ENCODE peak calls at places on chromosome 3, in six cellular contexts. T is left lung; F is adrenal gland; L is CD8-positive, alpha-beta memory T cell; P is small intestine; D is spleen. R is an unnamed sample.

GRCh38 chr3:23115171-23115877 is 87.8 kb upstream of the UBE2E2 start:
- DNase-seq in T (no peak), F (no peak), L (no peak), P (no peak), D (no peak), R (no peak)

GRCh38 chr3:66642015-66642414 is 141.2 kb upstream of the LRIG1 start:
- DNase-seq in T (no peak), F (no peak), L (no peak), P (peak; percentile 92), D (no peak), R (no peak)

GRCh38 chr3:185739264-185739701 is 85.6 kb downstream of the IGF2BP2 start:
- DNase-seq in T (no peak), F (no peak), L (no peak), P (no peak), D (no peak), R (no peak)

GRCh38 chr3:170038434-170039110 is 777 bp downstream of the GPR160 start:
- DNase-seq in T (peak; percentile 89), F (no peak), L (no peak), P (peak; percentile 62), D (peak; percentile 92), R (peak; percentile 18)

GRCh38 chr3:55162031-55162784 is 234.3 kb upstream of the LRTM1 start:
- DNase-seq in T (no peak), F (no peak), L (no peak), P (no peak), D (no peak), R (no peak)

GRCh38 chr3:125024817-125025216 is 31.0 kb downstream of the HEG1 start:
- DNase-seq in T (no peak), F (no peak), L (no peak), P (no peak), D (no peak), R (no peak)

GRCh38 chr3:176190755-176191154 is 1006.5 kb downstream of the TBL1XR1 start:
- DNase-seq in T (no peak), F (no peak), L (no peak), P (no peak), D (no peak), R (no peak)

GRCh38 chr3:133401374-133402135 is 1.7 kb downstream of the BFSP2 start:
- DNase-seq in T (no peak), F (no peak), L (no peak), P (no peak), D (peak; percentile 39), R (no peak)

DNA sequence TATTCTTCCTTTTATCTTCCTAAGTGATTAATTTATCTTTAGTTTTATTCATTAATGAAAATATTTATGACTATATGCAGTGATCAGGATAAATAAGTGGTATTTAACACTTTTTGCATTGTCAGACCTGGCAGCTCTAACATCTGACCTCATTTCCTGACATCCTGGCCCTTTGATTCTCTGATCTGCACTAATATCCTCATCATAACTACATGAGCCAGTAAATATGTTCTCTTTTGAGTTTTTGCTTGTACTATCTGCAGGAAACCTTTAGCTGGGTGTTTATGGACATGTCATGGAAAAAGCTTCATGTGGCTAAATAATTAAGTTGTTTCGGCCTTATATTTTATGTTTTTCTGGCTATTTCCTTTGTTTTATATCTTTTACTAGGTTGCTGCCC is 10.5 kb downstream of the NKTR start:
- DNase-seq in T (no peak), F (no peak), L (no peak), P (no peak), D (no peak), R (no peak)
- H3K4me1 ChIP-seq in T (peaks cover 3% of the 10 kb centered on the region), F (peaks cover 64% of the 10 kb centered on the region), L (peaks cover 51% of the 10 kb centered on the region), P (no peaks in the 10 kb centered on the region), D (peaks cover 96% of the 10 kb centered on the region), R (peaks cover 14% of the 10 kb centered on the region)

GRCh38 chr3:174156200-174156599 is 702.9 kb upstream of the NAALADL2 start:
- DNase-seq in T (no peak), F (no peak), L (no peak), P (no peak), D (no peak), R (no peak)
- H3K4me3 ChIP-seq in T (no peak overlapping the region), F (no peak overlapping the region), L (no peak overlapping the region), P (no peak overlapping the region), D (no peak overlapping the region), R (no peak overlapping the region)

GRCh38 chr3:127420825-127421224 is 133.0 kb upstream of the PRR20G start:
- DNase-seq in T (no peak), F (no peak), L (no peak), P (no peak), D (peak; percentile 69), R (no peak)
- H3K27me3 ChIP-seq in T (peaks cover 85% of the 10 kb centered on the region), F (peaks cover 15% of the 10 kb centered on the region), L (no peaks in the 10 kb centered on the region), P (peaks cover 4% of the 10 kb centered on the region), D (peaks cover 83% of the 10 kb centered on the region), R (no peaks in the 10 kb centered on the region)

DNA sequence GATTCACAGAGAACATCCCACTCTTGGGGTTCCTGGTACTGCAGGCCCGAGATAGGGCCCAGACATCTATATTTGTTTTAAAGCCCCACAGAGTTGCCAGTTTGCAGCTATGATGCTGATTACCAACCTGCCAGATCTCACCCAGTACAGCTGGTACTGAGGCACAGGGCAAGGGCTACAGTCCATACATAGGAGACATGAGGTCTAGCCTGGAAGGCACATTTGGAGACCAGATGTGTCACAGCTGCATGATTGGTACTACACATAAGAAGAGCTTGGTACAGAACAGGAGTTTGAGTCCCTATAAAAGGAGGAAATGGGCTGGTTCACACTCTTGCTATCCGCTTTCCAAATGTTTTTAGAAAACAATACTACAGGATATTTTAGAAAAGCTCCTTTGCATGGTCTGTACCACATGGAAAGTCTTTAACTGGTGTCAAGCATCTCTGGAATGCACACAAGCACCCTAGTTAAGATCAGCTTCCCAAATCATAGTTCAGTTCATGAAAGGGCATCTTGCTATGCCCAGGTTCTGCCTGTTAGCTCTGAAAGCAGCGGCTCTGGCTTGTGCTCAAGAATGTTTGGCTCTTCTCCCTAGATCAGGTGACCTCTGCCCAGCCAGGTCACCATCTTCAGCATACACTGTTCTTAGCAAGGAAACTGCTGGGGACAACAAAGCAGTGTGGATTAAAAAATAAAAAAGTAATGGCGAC is 20.6 kb downstream of the MTMR14 start:
- DNase-seq in T (no peak), F (peak; percentile 88), L (no peak), P (no peak), D (peak; percentile 1), R (no peak)
- H3K4me1 ChIP-seq in T (no peaks in the 10 kb centered on the region), F (peaks cover 17% of the 10 kb centered on the region), L (no peaks in the 10 kb centered on the region), P (no peaks in the 10 kb centered on the region), D (peaks cover 14% of the 10 kb centered on the region), R (no peaks in the 10 kb centered on the region)

R was measured in naive thymus-derived CD4-positive, alpha-beta T cell.